ENCODE peak calls at places on chromosome 11, in eight cellular contexts. Z is activated CD4-positive, CD25-positive, alpha-beta regulatory T cell treated with anti-CD3 and anti-CD28 coated beads, Interleukin-2, amount 50 U/mL, for 72 hours; A is progenitor cell of endocrine pancreas; U is AG10803; X is iPS-NIHi11; D is GM03348; T is HEK293T; Q is iris pigment epithelial cell. B is an unnamed sample.

GRCh38 chr11:106271686-106272085 is 194.2 kb downstream of the AASDHPPT start:
- DNase-seq in Q (no peak), A (no peak), U (peak), X (no peak), D (no peak), Z (no peak), T (no peak), B (no peak)

GRCh38 chr11:128804481-128804880 is 62.6 kb downstream of the KCNJ1 start:
- DNase-seq in T (no peak), X (no peak), Q (no peak), A (no peak), Z (no peak), D (no peak), U (peak), B (no peak)

GRCh38 chr11:102831128-102831708 is 12.2 kb downstream of the MMP3 start:
- DNase-seq in T (no peak), X (no peak), D (peak), A (peak), Z (no peak), Q (peak), U (peak), B (no peak)

GRCh38 chr11:43497144-43497543 is 138.4 kb downstream of the TTC17 start:
- DNase-seq in Z (no peak), D (no peak), X (no peak), U (no peak), Q (no peak), T (no peak), A (no peak), B (no peak)

GRCh38 chr11:76803023-76803422 is 19.9 kb downstream of the TSKU start:
- DNase-seq in Z (no peak), A (no peak), T (no peak), D (peak), X (peak), Q (peak), U (peak), B (no peak)

GRCh38 chr11:95767498-95767897 is 22.1 kb downstream of the FAM76B start:
- DNase-seq in T (no peak), Z (no peak), U (peak), X (no peak), A (no peak), Q (peak), D (peak), B (no peak)

GRCh38 chr11:82675838-82676237 is 57.8 kb downstream of the FAM181B start:
- DNase-seq in Q (no peak), X (no peak), A (no peak), Z (no peak), T (no peak), U (no peak), D (no peak), B (no peak)

GRCh38 chr11:79198898-79199250 is 242.0 kb downstream of the TENM4 start:
- DNase-seq in X (no peak), Z (no peak), D (no peak), U (peak), T (no peak), A (no peak), Q (peak), B (no peak)

GRCh38 chr11:74249496-74249895 is 61.9 kb downstream of the P4HA3 start:
- DNase-seq in D (no peak), X (no peak), T (no peak), A (no peak), Z (no peak), U (no peak), Q (no peak), B (no peak)

GRCh38 chr11:5204787-5205186 is 4.3 kb upstream of the OR51V1 start:
- DNase-seq in U (peak), X (peak), Q (peak), A (no peak), Z (no peak), D (peak), T (peak), B (no peak)

GRCh38 chr11:75497788-75498404 is 27.8 kb downstream of the GDPD5 start:
- DNase-seq in X (no peak), Q (no peak), Z (no peak), D (no peak), U (no peak), A (no peak), T (no peak), B (no peak)

GRCh38 chr11:32785262-32785661 is 9.2 kb downstream of the CCDC73 start:
- DNase-seq in Q (no peak), U (no peak), Z (no peak), T (no peak), A (no peak), D (no peak), X (no peak), B (no peak)

GRCh38 chr11:31236052-31236652 is 133.4 kb downstream of the DCDC1 start:
- DNase-seq in X (no peak), D (peak), T (no peak), U (no peak), Q (peak), Z (no peak), A (no peak), B (peak)

GRCh38 chr11:120096756-120097191 is 41.1 kb downstream of the TRIM29 start:
- DNase-seq in X (peak), A (no peak), T (peak), Z (no peak), U (no peak), D (no peak), Q (no peak), B (no peak)

GRCh38 chr11:105046898-105047579 is 1.9 kb upstream of the CARD16 start:
- DNase-seq in T (no peak), Q (peak), D (peak), X (peak), Z (no peak), A (no peak), U (peak), B (no peak)

GRCh38 chr11:71542856-71543743 is 5.1 kb upstream of the KRTAP5-9 start:
- DNase-seq in T (no peak), A (no peak), X (no peak), D (no peak), Z (no peak), U (no peak), Q (no peak), B (no peak)

GRCh38 chr11:64254326-64254725 is 3.0 kb downstream of the PLCB3 start:
- DNase-seq in A (no peak), T (no peak), X (no peak), D (no peak), Q (no peak), Z (no peak), U (no peak), B (no peak)

GRCh38 chr11:9219572-9219971 is 45.6 kb downstream of the DENND5A start:
- DNase-seq in D (peak), Z (no peak), A (no peak), U (peak), T (no peak), Q (peak), X (no peak), B (no peak)

GRCh38 chr11:119446434-119446833 is 23.5 kb upstream of the THY1 start:
- DNase-seq in X (no peak), A (no peak), U (no peak), Q (no peak), D (no peak), T (no peak), Z (no peak), B (no peak)

GRCh38 chr11:84564180-84564866 is 1062.8 kb downstream of the DLG2 start:
- DNase-seq in A (peak), U (peak), T (peak), Z (peak), X (peak), D (peak), Q (peak), B (no peak)

GRCh38 chr11:71209656-71210055 is 42.7 kb downstream of the SHANK2 start:
- DNase-seq in D (no peak), Q (no peak), Z (no peak), U (no peak), T (no peak), A (no peak), X (no peak), B (no peak)

GRCh38 chr11:70322653-70323052 is 52.2 kb downstream of the PPFIA1 start:
- DNase-seq in X (no peak), T (no peak), Z (no peak), D (no peak), U (no peak), Q (no peak), A (no peak), B (no peak)

GRCh38 chr11:104968365-104968855 is at the start of gene CASP4:
- DNase-seq in T (no peak), D (peak), U (peak), A (no peak), Z (no peak), X (no peak), Q (peak), B (peak)

GRCh38 chr11:95426823-95427462 is 195.9 kb upstream of the SESN3 start:
- DNase-seq in Q (no peak), X (no peak), D (peak), T (no peak), U (no peak), Z (no peak), A (no peak), B (no peak)

GRCh38 chr11:41799747-41800146 is 340.3 kb upstream of the LRRC4C start:
- DNase-seq in Z (no peak), T (no peak), Q (no peak), X (no peak), U (no peak), A (no peak), D (no peak), B (no peak)

GRCh38 chr11:46674463-46675287 is 25.7 kb downstream of the ARHGAP1 start:
- DNase-seq in A (no peak), Q (peak), Z (no peak), X (peak), U (no peak), D (peak), T (peak), B (peak)

GRCh38 chr11:17651681-17652080 is 67.7 kb upstream of the MYOD1 start:
- DNase-seq in Z (no peak), D (no peak), X (no peak), Q (no peak), U (no peak), A (no peak), T (peak), B (no peak)

GRCh38 chr11:21405403-21405802 is 736.0 kb downstream of the NELL1 start:
- DNase-seq in Z (no peak), Q (no peak), D (no peak), A (no peak), T (no peak), X (no peak), U (no peak), B (no peak)

GRCh38 chr11:64545605-64546004 is 45.4 kb upstream of the SLC22A12 start:
- DNase-seq in A (no peak), T (no peak), U (peak), Q (peak), D (peak), X (no peak), Z (no peak), B (no peak)

GRCh38 chr11:114088216-114088615 is 28.7 kb downstream of the ZBTB16 start:
- DNase-seq in X (no peak), D (no peak), T (no peak), Q (no peak), U (no peak), A (no peak), Z (no peak), B (no peak)

GRCh38 chr11:107924306-107924705 is 3.9 kb upstream of the RAB39A start:
- DNase-seq in X (no peak), T (no peak), Q (no peak), D (no peak), A (no peak), U (no peak), Z (no peak), B (no peak)

GRCh38 chr11:67615455-67616430 is 9.0 kb downstream of the NDUFV1 start:
- DNase-seq in A (no peak), D (peak), T (peak), U (no peak), Z (peak), Q (no peak), X (peak), B (peak)

GRCh38 chr11:124759268-124760204 is 2.6 kb downstream of the ESAM start:
- DNase-seq in T (no peak), Z (no peak), D (no peak), U (no peak), A (no peak), X (no peak), Q (no peak), B (no peak)

GRCh38 chr11:27473017-27473406 is 422 bp upstream of the LGR4 start:
- DNase-seq in X (no peak), Z (no peak), A (no peak), D (no peak), Q (no peak), T (peak), U (no peak), B (no peak)

B was measured in CD4-positive, alpha-beta memory T cell.